ENCODE peak calls at places on chromosomes 3 and 15, in four cellular contexts. J, W, B and U are unnamed samples. For H3K4me1, the result is how much of the 10 kb centered on the place peaks cover.

GRCh38 chr15:24269923-24270322 is 405.7 kb upstream of the NPAP1 start:
- DNase-seq in J (no peak), W (no peak), B (no peak), U (no peak)

GRCh38 chr3:13289771-13290285 is 130.3 kb downstream of the NUP210 start:
- DNase-seq in J (no peak), W (no peak), B (no peak), U (no peak)

GRCh38 chr15:56934269-56934668 is 15.8 kb downstream of the TCF12 start:
- DNase-seq in J (no peak), W (peak), B (no peak), U (no peak)

GRCh38 chr3:44555753-44556152 is 760 bp downstream of the ZKSCAN7 start:
- DNase-seq in J (no peak), W (peak), B (no peak), U (no peak)

GRCh38 chr3:126147932-126148683 is 32.3 kb downstream of the ALDH1L1 start:
- DNase-seq in J (no peak), W (no peak), B (no peak), U (no peak)

GRCh38 chr3:129558772-129559564 is 16.0 kb downstream of the H1-8 start:
- DNase-seq in J (peak), W (peak), B (no peak), U (no peak)

GRCh38 chr3:158532099-158532734 is 38.8 kb upstream of the MLF1 start:
- DNase-seq in J (peak), W (peak), B (peak), U (peak)

GRCh38 chr3:38516669-38517068 is 20.5 kb downstream of the EXOG start:
- DNase-seq in J (no peak), W (no peak), B (peak), U (no peak)

GRCh38 chr15:20340331-20340811 is 201.2 kb downstream of the GOLGA6L6 start:
- DNase-seq in J (peak), W (no peak), B (peak), U (no peak)

GRCh38 chr3:57127849-57128566 is 37.1 kb downstream of the IL17RD start:
- DNase-seq in J (no peak), W (peak), B (no peak), U (no peak)

GRCh38 chr3:53837331-53837730 is 8.9 kb downstream of the CHDH start:
- DNase-seq in J (no peak), W (no peak), B (no peak), U (no peak)

GRCh38 chr3:52704611-52705437 is 767 bp downstream of the GLT8D1 start:
- DNase-seq in J (peak), W (peak), B (peak), U (peak)

GRCh38 chr3:156158656-156159295 is 38.4 kb downstream of the KCNAB1 start:
- DNase-seq in J (no peak), W (no peak), B (no peak), U (no peak)

GRCh38 chr15:51536965-51537574 is 85.5 kb downstream of the DMXL2 start:
- DNase-seq in J (peak), W (peak), B (peak), U (peak)

GRCh38 chr3:161337311-161337710 is 34.0 kb downstream of the SPTSSB start:
- DNase-seq in J (no peak), W (no peak), B (no peak), U (no peak)

GRCh38 chr3:78814893-78815562 is 952.8 kb downstream of the ROBO1 start:
- DNase-seq in J (no peak), W (no peak), B (no peak), U (no peak)

GRCh38 chr3:78804251-78805037 is 963.4 kb downstream of the ROBO1 start:
- DNase-seq in J (no peak), W (peak), B (no peak), U (no peak)

GRCh38 chr3:78812166-78812565 is 955.6 kb downstream of the ROBO1 start:
- DNase-seq in J (no peak), W (no peak), B (peak), U (no peak)

GRCh38 chr3:78809941-78810340 is 957.9 kb downstream of the ROBO1 start:
- DNase-seq in J (no peak), W (peak), B (no peak), U (no peak)
- TF ChIP-seq EZH2phosphoT487 in J (no peak), W (no peak), B (no peak), U (no peak)

GRCh38 chr15:70498096-70498626 is 265.2 kb downstream of the UACA start:
- DNase-seq in J (no peak), W (no peak), B (no peak), U (no peak)
- H3K4me1 ChIP-seq in J (under half), W (under half), B (under half), U (under half)

DNA sequence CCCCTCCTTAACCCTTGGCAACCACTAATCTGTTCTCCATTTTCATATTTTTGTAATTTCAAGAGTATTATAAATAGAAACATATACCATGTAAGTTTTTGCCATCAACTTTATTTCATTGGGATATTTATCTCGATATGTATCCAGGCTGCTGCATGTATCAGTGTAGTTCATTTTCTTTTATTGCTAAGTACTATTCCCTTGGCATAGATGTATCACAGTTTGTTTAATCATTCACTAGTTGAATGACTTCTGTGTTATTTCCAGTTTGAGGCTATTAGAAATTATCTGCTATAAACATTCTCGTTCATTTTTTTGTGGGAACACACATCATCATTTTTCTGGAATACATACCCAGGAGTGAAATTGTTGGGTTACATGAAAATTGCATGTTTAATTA is 18.5 kb upstream of the TGFBR2 start:
- DNase-seq in J (no peak), W (no peak), B (no peak), U (no peak)
- H3K9ac ChIP-seq in J (no peak), W (no peak), B (no peak), U (no peak)

GRCh38 chr15:41917767-41918430 is 24.0 kb upstream of the SPTBN5 start:
- DNase-seq in J (no peak), W (peak), B (peak), U (no peak)
- TF ChIP-seq EZH2phosphoT487 in J (no peak), W (no peak), B (no peak), U (no peak)

GRCh38 chr3:127796751-127797150 is 25.6 kb downstream of the MGLL start:
- DNase-seq in J (no peak), W (no peak), B (no peak), U (no peak)
- H3K4me1 ChIP-seq in J (under half), W (under half), B (under half), U (under half)

DNA sequence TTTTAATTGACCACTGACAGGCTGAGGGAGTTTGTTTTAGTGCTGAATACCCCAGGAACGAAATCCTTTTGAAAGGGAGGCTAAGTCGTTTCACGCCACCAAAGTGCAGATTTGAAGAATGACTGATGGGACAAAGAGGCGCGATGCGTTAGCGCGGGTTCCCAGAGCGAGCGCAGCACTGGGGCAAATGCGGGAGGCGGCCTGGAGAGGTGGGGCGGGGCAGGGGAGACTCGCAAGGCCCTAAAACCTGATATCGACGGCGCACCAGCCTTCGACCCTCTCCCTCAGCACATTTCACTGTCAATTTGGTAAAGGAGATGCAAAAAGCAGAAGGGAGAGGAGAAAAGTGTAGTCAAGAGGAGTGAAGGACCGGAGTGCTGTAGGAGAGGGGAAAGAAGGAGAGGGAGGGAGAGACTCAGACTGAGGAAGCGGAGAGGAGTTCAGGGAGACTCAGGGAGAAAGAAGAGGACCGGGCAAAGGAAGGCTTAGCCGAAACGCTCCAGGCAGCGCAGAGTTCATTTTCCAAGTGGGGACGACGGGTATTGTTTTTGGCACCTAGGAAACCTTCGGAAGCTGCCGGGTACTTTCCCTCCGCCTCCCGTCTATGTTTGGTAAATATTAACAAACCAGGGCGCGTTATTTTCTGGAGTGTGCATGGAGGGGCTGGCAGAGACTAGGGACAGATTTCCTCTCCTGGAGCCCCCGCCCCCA is 3.8 kb upstream of the FOXB1 start:
- DNase-seq in J (no peak), W (no peak), B (no peak), U (peak)
- H3K9ac ChIP-seq in J (no peak), W (no peak), B (no peak), U (no peak)

DNA sequence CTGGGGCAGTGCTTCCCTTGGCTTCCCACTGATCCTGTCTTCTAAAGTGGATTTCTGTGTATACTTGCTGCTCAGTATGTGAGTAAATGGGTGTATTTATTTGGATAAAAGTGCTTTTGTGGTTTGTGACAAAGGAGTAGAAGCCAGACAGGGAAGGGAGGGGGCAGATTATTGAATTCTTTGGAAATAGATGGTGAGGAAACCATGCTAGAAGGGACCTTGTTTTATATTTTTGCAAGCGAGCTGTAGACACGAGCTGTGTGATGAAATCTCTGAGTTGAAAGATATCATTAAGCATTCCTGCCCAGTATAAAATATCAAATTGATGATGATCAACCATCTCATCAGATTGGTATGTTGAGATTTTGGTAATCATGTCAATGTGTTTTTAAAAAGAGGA is 68.9 kb downstream of the DUT start:
- DNase-seq in J (no peak), W (peak), B (no peak), U (no peak)
- TF ChIP-seq EZH2phosphoT487 in J (no peak), W (no peak), B (no peak), U (no peak)

GRCh38 chr3:152301745-152302181 is 33.0 kb downstream of the MBNL1 start:
- DNase-seq in J (no peak), W (peak), B (no peak), U (no peak)
- H3K4me1 ChIP-seq in J (under half), W (half or more), B (half or more), U (under half)

DNA sequence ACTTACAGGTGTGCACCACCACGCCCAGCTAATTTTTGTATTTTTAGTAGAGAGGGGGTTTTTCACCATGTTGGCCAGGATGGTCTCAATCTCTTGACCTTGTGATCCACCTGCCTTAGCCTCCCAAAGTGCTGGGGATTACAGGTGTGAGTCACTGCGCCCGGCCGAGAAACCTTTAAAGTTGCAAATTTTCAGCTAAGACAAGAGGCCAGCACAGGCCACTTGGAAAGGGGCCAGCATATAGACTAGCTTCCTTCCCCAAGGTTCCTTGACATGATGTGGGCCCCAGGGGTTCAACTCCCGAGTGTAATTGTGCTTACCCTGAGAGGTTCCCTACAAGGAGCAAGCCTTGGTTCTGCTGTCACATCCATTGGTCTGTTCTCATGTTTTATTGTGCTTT is 21.3 kb downstream of the C3orf62 start:
- DNase-seq in J (no peak), W (no peak), B (no peak), U (no peak)
- H3K9ac ChIP-seq in J (no peak), W (no peak), B (no peak), U (no peak)

GRCh38 chr3:80192871-80193270 is 425.1 kb upstream of the ROBO1 start:
- DNase-seq in J (no peak), W (no peak), B (peak), U (no peak)
- TF ChIP-seq EZH2phosphoT487 in J (no peak), W (no peak), B (no peak), U (no peak)